ENCODE peak calls at places on chromosomes 13 and 19, in ten cellular contexts. G is activated CD4-positive, alpha-beta memory T cell treated with anti-CD3 and anti-CD28 coated beads, Interleukin-2, amount 10 ng/mL, durations not matched to agents 7 days and 5 days; Q is aorta; U is posterior vena cava; B is DMS79; S is retina; O is Calu3; P is activated CD8-positive, alpha-beta memory T cell treated with anti-CD3 and anti-CD28 coated beads for 24 hours; K is stimulated activated naive CD8-positive, alpha-beta T cell treated with anti-CD3 and anti-CD28 coated beads, Interleukin-15, Interleukin-2, amounts not matched to agents 100 U/mL and 50 U/mL, for 24 hours; J is endodermal cell. M is an unnamed sample.

GRCh38 chr13:107348931-107349330 is 781.0 kb upstream of the ARGLU1 start:
- DNase-seq in U (no peak), S (no peak), K (no peak), Q (no peak), P (no peak), J (no peak), O (no peak), G (no peak), B (no peak), M (peak)

GRCh38 chr13:21106089-21106488 is 44.7 kb upstream of the LATS2 start:
- DNase-seq in J (no peak), Q (no peak), K (no peak), P (no peak), B (no peak), O (no peak), S (no peak), G (no peak), U (no peak), M (peak)

GRCh38 chr13:42875448-42876269 is 94.3 kb downstream of the FAM216B start:
- DNase-seq in K (no peak), J (peak), O (no peak), P (no peak), G (no peak), B (no peak), S (peak), U (no peak), Q (no peak), M (peak)

GRCh38 chr19:23917856-23918255 is 3.2 kb downstream of the ZNF726 start:
- DNase-seq in B (no peak), K (no peak), G (no peak), S (no peak), O (no peak), U (no peak), P (no peak), J (no peak), Q (no peak), M (no peak)

GRCh38 chr19:2154587-2155075 is 3.3 kb upstream of the AP3D1 start:
- DNase-seq in J (no peak), S (no peak), B (no peak), G (no peak), U (no peak), P (no peak), Q (no peak), O (peak), K (no peak), M (peak)

GRCh38 chr13:19726611-19727010 is 56.1 kb downstream of the PSPC1 start:
- DNase-seq in Q (no peak), B (no peak), O (no peak), P (no peak), J (no peak), S (no peak), K (no peak), U (no peak), G (no peak), M (no peak)

GRCh38 chr13:38577048-38577447 is 109.8 kb upstream of the FREM2 start:
- DNase-seq in U (no peak), J (no peak), Q (no peak), S (no peak), K (no peak), G (no peak), O (no peak), B (no peak), P (no peak), M (peak)

GRCh38 chr13:55652657-55653056 is 1488.1 kb upstream of the PRR20A start:
- DNase-seq in S (no peak), P (no peak), B (no peak), O (no peak), Q (no peak), U (no peak), K (no peak), J (peak), G (no peak), M (no peak)

GRCh38 chr13:29948246-29948645 is 97.8 kb upstream of the UBL3 start:
- DNase-seq in U (no peak), O (no peak), J (no peak), S (no peak), Q (no peak), B (no peak), G (no peak), K (no peak), P (peak), M (peak)

GRCh38 chr19:8517551-8518442 is 3.8 kb upstream of the ZNF414 start:
- DNase-seq in K (no peak), Q (no peak), O (no peak), J (no peak), P (no peak), U (no peak), B (no peak), G (peak), S (no peak), M (peak)

GRCh38 chr19:43754312-43754561 is 525 bp downstream of the SMG9 start:
- DNase-seq in B (peak), P (no peak), S (no peak), G (no peak), J (no peak), O (no peak), U (no peak), Q (no peak), K (no peak), M (no peak)

GRCh38 chr13:33256148-33256547 is 29.4 kb downstream of the STARD13 start:
- DNase-seq in S (no peak), G (no peak), U (no peak), P (no peak), J (no peak), O (no peak), K (no peak), Q (no peak), B (no peak), M (no peak)

GRCh38 chr13:31204592-31204991 is 4.8 kb downstream of the B3GLCT start:
- DNase-seq in G (no peak), S (no peak), Q (no peak), O (peak), U (no peak), P (no peak), J (no peak), B (no peak), K (no peak), M (peak)

GRCh38 chr19:43768273-43769050 is 12.3 kb downstream of the KCNN4 start:
- DNase-seq in S (no peak), G (no peak), Q (no peak), P (no peak), J (no peak), O (no peak), K (no peak), B (no peak), U (peak), M (no peak)

M was measured in fibroblast of villous mesenchyme.